ENCODE peak calls at places on chromosome 12, in five cellular contexts. A is aorta; V is naive thymus-derived CD4-positive, alpha-beta T cell; Q is HCT116; G is breast epithelium. Z is an unnamed sample.

GRCh38 chr12:86613306-86613705 is 357.1 kb upstream of the MGAT4C start:
- DNase-seq in G (no peak), Q (no peak), V (no peak), A (no peak), Z (no peak)

GRCh38 chr12:2853626-2854025 is 3.2 kb downstream of the TEX52 start:
- DNase-seq in A (peak; percentile 88), V (peak; percentile 56), G (peak; percentile 45), Q (peak; percentile 28), Z (peak; percentile 15)

GRCh38 chr12:107774349-107775029 is at the start of gene ASCL4:
- DNase-seq in Q (no peak), A (no peak), V (no peak), G (no peak), Z (no peak)

GRCh38 chr12:122980192-122981035 is at the start of gene ARL6IP4:
- DNase-seq in Q (no peak), G (peak; percentile 46), A (peak; percentile 82), V (peak; percentile 72), Z (peak; percentile 64)

GRCh38 chr12:126936181-126936851 is 1330.7 kb upstream of the TMEM132C start:
- DNase-seq in Q (peak; percentile 19), V (no peak), G (peak; percentile 65), A (peak; percentile 60), Z (no peak)

GRCh38 chr12:131274906-131275305 is 321.2 kb downstream of the ADGRD1 start:
- DNase-seq in V (no peak), A (peak; percentile 10), Q (no peak), G (no peak), Z (no peak)

GRCh38 chr12:48422060-48422459 is 50.3 kb upstream of the ANP32D start:
- DNase-seq in V (no peak), G (no peak), A (no peak), Q (no peak), Z (no peak)

GRCh38 chr12:52498971-52499370 is 5.9 kb upstream of the KRT6A start:
- DNase-seq in G (no peak), Q (no peak), A (no peak), V (no peak), Z (no peak)

GRCh38 chr12:127485528-127485927 is 781.4 kb upstream of the TMEM132C start:
- DNase-seq in V (peak; percentile 56), Q (no peak), A (peak; percentile 59), G (no peak), Z (no peak)

GRCh38 chr12:47811581-47812484 is 7.9 kb downstream of the HDAC7 start:
- DNase-seq in V (no peak), A (peak; percentile 86), Q (no peak), G (no peak), Z (no peak)

GRCh38 chr12:87444039-87444438 is 585.2 kb downstream of the C12orf50 start:
- DNase-seq in Q (no peak), G (no peak), V (no peak), A (no peak), Z (no peak)

GRCh38 chr12:96408993-96409392 is 8.8 kb upstream of the CDK17 start:
- DNase-seq in A (no peak), G (no peak), V (no peak), Q (no peak), Z (no peak)

GRCh38 chr12:54164402-54165145 is 24.2 kb downstream of the SMUG1 start:
- DNase-seq in G (no peak), Q (no peak), A (no peak), V (no peak), Z (no peak)

GRCh38 chr12:81809829-81810595 is 50.9 kb upstream of the PPFIA2 start:
- DNase-seq in A (no peak), Q (no peak), V (no peak), G (no peak), Z (no peak)

GRCh38 chr12:49546481-49546880 is 7.7 kb downstream of the KCNH3 start:
- DNase-seq in V (no peak), Q (no peak), A (no peak), G (no peak), Z (no peak)

GRCh38 chr12:79681008-79681590 is 9.7 kb downstream of the PAWR start:
- DNase-seq in Q (no peak), A (no peak), V (no peak), G (no peak), Z (no peak)

GRCh38 chr12:6664902-6665301 is 2.0 kb upstream of the ING4 start:
- DNase-seq in G (no peak), A (no peak), V (no peak), Q (no peak), Z (no peak)

GRCh38 chr12:112013601-112014402 is 576 bp downstream of the ERP29 start:
- DNase-seq in G (peak; percentile 45), Q (peak; percentile 74), A (peak; percentile 70), V (peak; percentile 59), Z (peak; percentile 71)

GRCh38 chr12:112010415-112011344 is 2.3 kb downstream of the TMEM116 start:
- DNase-seq in Q (no peak), G (no peak), V (no peak), A (no peak), Z (no peak)

GRCh38 chr12:112008918-112009317 is 4.0 kb downstream of the TMEM116 start:
- DNase-seq in Q (no peak), G (no peak), V (no peak), A (no peak), Z (no peak)

GRCh38 chr12:112012775-112013600 is at the start of the genes ERP29 and TMEM116:
- DNase-seq in G (peak; percentile 99), V (peak; percentile 99), A (peak; percentile 99), Q (peak; percentile 96), Z (peak; percentile 100)

GRCh38 chr12:112011685-112012084 is 1.3 kb downstream of the TMEM116 start:
- DNase-seq in V (no peak), A (no peak), G (no peak), Q (no peak), Z (no peak)
- H3K4me3 ChIP-seq in V (peak overlapping the region; percentile 90), A (no peak overlapping the region), G (peak overlapping the region; percentile 97), Q (peak overlapping the region; percentile 87), Z (peak overlapping the region; percentile 68)

DNA sequence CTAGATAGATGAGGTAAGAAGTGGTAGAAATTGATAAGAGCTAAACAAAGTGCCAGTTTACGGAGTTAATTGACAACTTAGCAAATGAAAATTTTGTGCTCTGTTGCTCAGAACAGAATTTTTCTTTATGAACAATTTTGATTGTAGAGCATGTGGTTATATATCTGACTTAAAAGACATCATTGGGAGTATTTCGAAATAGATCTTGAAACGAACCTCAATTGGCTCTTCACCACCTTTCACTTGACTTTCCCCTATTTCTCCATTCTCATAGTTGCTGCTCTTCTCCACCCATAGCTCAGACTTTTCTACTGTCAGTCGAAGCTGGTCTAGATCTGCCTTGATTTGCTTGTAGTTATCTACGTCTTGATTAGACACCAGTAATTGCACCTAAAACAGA is 212.1 kb downstream of the ITPR2 start:
- DNase-seq in Q (no peak), G (no peak), A (no peak), V (no peak), Z (no peak)
- H3K4me1 ChIP-seq in Q (no peaks in the 10 kb centered on the region), G (no peaks in the 10 kb centered on the region), A (no peaks in the 10 kb centered on the region), V (no peaks in the 10 kb centered on the region), Z (no peaks in the 10 kb centered on the region)

GRCh38 chr12:129900306-129900705 is 3.5 kb downstream of the TMEM132D start:
- DNase-seq in A (no peak), G (no peak), V (no peak), Q (no peak), Z (no peak)
- H3K27me3 ChIP-seq in A (no peaks in the 10 kb centered on the region), G (no peaks in the 10 kb centered on the region), V (no peaks in the 10 kb centered on the region), Q (no peaks in the 10 kb centered on the region), Z (no peaks in the 10 kb centered on the region)

DNA sequence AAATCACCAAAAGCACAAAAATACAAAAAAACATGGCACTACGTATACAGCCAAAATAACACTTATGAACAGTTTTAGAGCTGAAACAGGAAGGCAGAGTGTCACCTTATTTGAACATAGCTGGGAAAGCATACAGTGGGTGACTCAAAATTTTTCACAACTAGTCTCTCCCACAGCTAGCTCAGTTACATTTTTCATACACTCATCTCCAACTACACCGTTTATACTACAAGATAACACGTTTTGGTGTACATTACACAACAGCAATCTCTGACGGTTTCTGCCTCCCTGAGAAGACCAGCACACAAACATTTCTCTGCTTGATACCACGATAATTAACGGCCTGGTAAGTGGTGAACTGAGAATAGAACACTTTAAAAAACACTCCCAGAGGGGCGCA is 2.8 kb downstream of the RAD52 start:
- DNase-seq in A (no peak), V (no peak), G (no peak), Q (no peak), Z (no peak)
- H3K4me3 ChIP-seq in A (no peak overlapping the region), V (no peak overlapping the region), G (no peak overlapping the region), Q (no peak overlapping the region), Z (no peak overlapping the region)

GRCh38 chr12:15158114-15158513 is 63.1 kb downstream of the RERG start:
- DNase-seq in Q (no peak), V (no peak), A (peak; percentile 61), G (no peak), Z (no peak)

GRCh38 chr12:15168279-15168678 is 52.9 kb downstream of the RERG start:
- DNase-seq in G (no peak), V (no peak), Q (no peak), A (no peak), Z (no peak)

GRCh38 chr12:15164997-15165659 is 56.1 kb downstream of the RERG start:
- DNase-seq in A (peak; percentile 62), Q (no peak), G (no peak), V (no peak), Z (no peak)

GRCh38 chr12:15163001-15163400 is 58.2 kb downstream of the RERG start:
- DNase-seq in G (no peak), A (no peak), V (no peak), Q (no peak), Z (no peak)

DNA sequence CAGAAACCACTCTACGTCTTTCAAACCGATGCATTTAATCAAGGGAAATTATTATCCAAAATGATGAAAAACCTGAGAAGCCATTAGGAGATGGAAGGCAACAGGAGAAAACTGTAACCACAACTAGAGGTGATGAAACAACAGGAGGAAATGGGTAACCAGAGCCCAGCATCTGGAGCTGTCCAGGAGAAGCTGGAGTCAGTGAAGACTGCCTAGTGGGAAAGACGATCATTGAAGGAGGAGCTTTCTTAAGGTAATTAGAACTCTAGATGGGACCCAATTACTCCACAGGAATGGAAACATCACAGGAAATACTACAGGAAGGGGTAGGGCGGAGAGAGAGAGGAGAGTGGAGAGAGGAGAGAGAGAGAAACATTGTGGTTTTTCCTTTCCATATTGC is 57.6 kb downstream of the RERG start:
- DNase-seq in G (no peak), Q (no peak), A (no peak), V (no peak), Z (no peak)
- H3K4me1 ChIP-seq in G (no peaks in the 10 kb centered on the region), Q (no peaks in the 10 kb centered on the region), A (peaks cover 15% of the 10 kb centered on the region), V (no peaks in the 10 kb centered on the region), Z (no peaks in the 10 kb centered on the region)

DNA sequence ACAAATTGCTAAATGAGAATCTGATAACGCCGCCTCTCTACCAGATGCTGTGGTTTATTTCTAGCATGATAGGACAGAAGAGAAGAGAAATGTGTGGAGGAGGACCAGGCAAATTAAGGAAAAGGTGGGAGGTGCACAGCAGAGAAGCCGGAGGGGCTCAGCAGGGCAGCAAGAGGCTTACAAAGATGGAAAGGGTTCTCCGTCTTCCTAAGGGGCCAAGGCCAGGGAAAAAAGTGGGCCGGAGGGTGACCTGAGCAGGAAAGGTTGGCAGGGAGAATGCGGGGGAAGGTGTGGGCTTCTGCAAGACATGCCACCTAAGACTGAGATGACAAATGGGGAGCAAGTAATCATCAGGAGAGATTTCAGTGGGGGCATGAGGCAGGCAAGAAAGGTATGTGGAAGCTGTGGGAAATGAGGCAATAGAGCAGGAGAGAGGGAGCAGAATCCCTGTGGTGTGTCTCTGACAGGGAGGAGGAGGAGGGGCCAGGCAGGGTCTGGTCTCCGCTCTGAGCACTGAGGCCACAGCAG is 18.7 kb downstream of the MANSC1 start:
- DNase-seq in V (no peak), Q (no peak), A (no peak), G (no peak), Z (no peak)
- H3K27me3 ChIP-seq in V (no peaks in the 10 kb centered on the region), Q (no peaks in the 10 kb centered on the region), A (no peaks in the 10 kb centered on the region), G (no peaks in the 10 kb centered on the region), Z (no peaks in the 10 kb centered on the region)

GRCh38 chr12:13046914-13047472 is 2.8 kb downstream of the FAM234B start:
- DNase-seq in V (no peak), Q (no peak), A (no peak), G (no peak), Z (no peak)
- H3K4me3 ChIP-seq in V (no peak overlapping the region), Q (no peak overlapping the region), A (no peak overlapping the region), G (no peak overlapping the region), Z (no peak overlapping the region)